ENCODE peak calls at places on chromosomes 2 and 18, in ten cellular contexts. G is ovary, Y is heart left ventricle, U is IMR-90, V is spleen, M is body of pancreas, A is sigmoid colon, Z is K562, B is prostate gland, T is transverse colon. X is an unnamed sample.

GRCh38 chr2:215447056-215447455 is 11.2 kb upstream of the FN1 start:
- DNase-seq in U (peak; percentile 41), V (no peak), Z (no peak), G (no peak), A (no peak), T (no peak), B (no peak), M (no peak), Y (no peak), X (no peak)

GRCh38 chr18:75161629-75162028 is 47.3 kb downstream of the PTGR3 start:
- DNase-seq in Z (peak; percentile 24), V (no peak), M (peak; percentile 19), A (no peak), B (no peak), T (peak; percentile 56), Y (peak; percentile 37), G (no peak), U (no peak), X (peak; percentile 35)

GRCh38 chr2:15655123-15655887 is 63.6 kb downstream of the DDX1 start:
- DNase-seq in Z (no peak), U (no peak), G (no peak), M (no peak), B (no peak), A (no peak), T (no peak), V (no peak), Y (no peak), X (no peak)

GRCh38 chr2:176127769-176128072 is 1.8 kb upstream of the HOXD8 start:
- DNase-seq in Z (no peak), V (no peak), Y (no peak), U (no peak), A (no peak), B (no peak), G (no peak), M (no peak), T (no peak), X (no peak)

GRCh38 chr18:63178526-63178880 is 141.1 kb downstream of the BCL2 start:
- DNase-seq in G (peak; percentile 86), B (peak; percentile 51), T (peak; percentile 55), V (peak; percentile 65), Z (no peak), U (no peak), M (peak; percentile 53), Y (peak; percentile 69), A (peak; percentile 95), X (no peak)

GRCh38 chr2:69589973-69590652 is 53.4 kb downstream of the AAK1 start:
- DNase-seq in G (no peak), A (no peak), U (peak; percentile 62), V (no peak), M (no peak), B (no peak), T (no peak), Z (peak; percentile 78), Y (peak; percentile 50), X (no peak)

GRCh38 chr2:121173112-121173511 is 111.9 kb downstream of the TFCP2L1 start:
- DNase-seq in A (peak; percentile 45), B (no peak), G (no peak), V (no peak), Y (no peak), M (no peak), U (no peak), Z (no peak), T (no peak), X (no peak)

GRCh38 chr2:12456293-12457151 is 260.2 kb upstream of the TRIB2 start:
- DNase-seq in Y (peak; percentile 92), G (peak; percentile 89), A (peak; percentile 97), Z (peak; percentile 90), M (peak; percentile 98), U (peak; percentile 99), T (peak; percentile 81), B (peak; percentile 88), V (peak; percentile 93), X (peak; percentile 97)

GRCh38 chr2:235244497-235245215 is 249.2 kb upstream of the AGAP1 start:
- DNase-seq in B (no peak), G (no peak), Z (no peak), T (no peak), A (no peak), U (peak; percentile 15), Y (no peak), V (no peak), M (no peak), X (no peak)

GRCh38 chr2:241702405-241703127 is 727 bp downstream of the ING5 start:
- DNase-seq in T (peak; percentile 88), G (peak; percentile 89), Y (peak; percentile 86), B (peak; percentile 85), A (peak; percentile 94), V (peak; percentile 97), Z (peak; percentile 83), M (peak; percentile 92), U (peak; percentile 52), X (peak; percentile 89)

GRCh38 chr2:10273215-10274175 is 29.2 kb upstream of the HPCAL1 start:
- DNase-seq in U (no peak), Y (no peak), Z (peak; percentile 58), A (no peak), M (no peak), V (peak; percentile 49), B (no peak), T (peak; percentile 5), G (no peak), X (peak; percentile 14)

GRCh38 chr2:29114841-29115609 is at the start of gene CLIP4:
- DNase-seq in B (peak; percentile 27), Z (no peak), T (peak; percentile 42), G (peak; percentile 84), A (peak; percentile 78), M (peak; percentile 51), Y (peak; percentile 65), U (peak; percentile 51), V (peak; percentile 89), X (peak; percentile 55)
- TF ChIP-seq POLR2A in B (peak; percentile 23), Z (no peak), T (peak; percentile 5), G (no peak), A (no peak), M (peak; percentile 22), Y (peak; percentile 15), U (peak; percentile 54), V (no peak), X (peak; percentile 19)

DNA sequence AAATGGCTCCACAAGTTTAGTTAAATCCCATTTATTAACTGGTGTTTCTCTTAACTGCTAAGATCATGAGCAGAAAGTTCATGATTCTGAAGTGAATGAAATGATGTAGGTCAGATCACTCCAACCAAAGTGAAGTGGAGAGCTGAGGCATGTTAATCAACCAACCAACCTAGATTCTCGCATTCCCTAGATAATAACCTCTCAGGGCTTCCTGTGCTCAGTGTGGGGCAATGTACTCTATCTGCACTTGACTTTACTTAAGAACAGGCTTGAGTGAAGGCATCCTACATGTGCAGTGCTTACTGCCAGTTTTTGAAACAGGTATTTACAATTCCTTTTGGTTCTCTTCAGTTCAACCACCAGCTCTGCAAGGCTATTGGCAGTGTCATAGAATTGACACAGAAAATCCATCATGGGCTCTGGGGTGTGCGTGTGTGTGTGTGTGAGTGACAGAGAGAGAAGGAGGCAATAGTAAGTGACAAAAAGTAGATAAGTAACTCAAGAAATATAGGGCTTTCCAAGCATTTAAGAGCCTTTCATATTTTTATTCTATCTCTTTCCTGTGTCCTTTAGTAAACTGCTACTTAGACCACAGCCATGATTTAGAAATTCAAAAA is 28.7 kb downstream of the DOCK10 start:
- DNase-seq in M (no peak), Y (no peak), V (no peak), Z (no peak), T (no peak), B (no peak), G (no peak), A (no peak), U (no peak), X (peak; percentile 53)
- H3K4me1 ChIP-seq in M (peaks cover 15% of the 10 kb centered on the region), Y (no peaks in the 10 kb centered on the region), V (no peaks in the 10 kb centered on the region), Z (no peaks in the 10 kb centered on the region), T (no peaks in the 10 kb centered on the region), B (no peaks in the 10 kb centered on the region), G (peaks cover 2% of the 10 kb centered on the region), A (no peaks in the 10 kb centered on the region), U (peaks cover 11% of the 10 kb centered on the region), X (no peaks in the 10 kb centered on the region)

DNA sequence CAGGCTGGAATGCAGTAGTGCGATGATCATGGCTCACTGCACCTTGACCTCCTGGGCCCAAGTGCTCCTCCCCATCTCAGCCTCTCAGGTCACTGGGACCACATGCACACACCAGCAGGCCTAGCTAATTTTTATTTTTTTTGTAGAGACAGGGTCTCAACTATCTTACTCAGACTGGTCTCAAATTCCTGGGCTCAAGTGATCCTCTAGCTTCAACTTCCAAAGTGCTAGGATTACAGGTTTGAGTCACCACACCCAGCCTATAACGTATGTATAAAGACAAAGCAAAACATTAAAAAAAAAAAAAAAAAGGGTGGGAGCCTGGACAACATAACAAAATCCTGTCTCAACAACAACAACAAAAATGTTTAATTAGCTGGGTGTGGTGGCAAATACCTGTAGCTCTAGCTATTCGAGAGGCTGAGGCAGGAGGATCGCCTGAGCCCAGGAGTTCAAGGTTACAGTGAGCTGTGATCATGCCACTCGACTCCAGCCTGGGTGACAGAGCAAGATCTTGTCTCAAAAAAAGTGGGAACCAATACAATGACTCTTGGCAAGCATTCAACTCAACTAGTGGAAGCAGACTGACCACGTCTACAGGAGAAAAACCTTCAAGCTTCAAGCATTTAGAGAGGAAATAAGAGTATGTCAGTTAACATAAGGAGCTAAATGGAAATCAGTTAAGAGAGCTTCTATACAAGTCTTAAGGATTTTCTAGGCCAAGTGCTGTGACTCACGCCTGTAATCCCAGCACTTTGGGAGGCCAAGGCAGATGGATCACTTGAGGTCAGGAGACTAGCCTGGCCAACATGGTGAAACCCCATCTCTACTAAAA is 2.6 kb downstream of the GTF3C2 start:
- DNase-seq in V (no peak), T (no peak), M (no peak), G (no peak), Y (no peak), U (peak; percentile 58), Z (peak; percentile 32), B (no peak), A (no peak), X (no peak)
- H3K4me3 ChIP-seq in V (no peak overlapping the region), T (no peak overlapping the region), M (no peak overlapping the region), G (no peak overlapping the region), Y (no peak overlapping the region), U (no peak overlapping the region), Z (no peak overlapping the region), B (no peak overlapping the region), A (no peak overlapping the region), X (no peak overlapping the region)

DNA sequence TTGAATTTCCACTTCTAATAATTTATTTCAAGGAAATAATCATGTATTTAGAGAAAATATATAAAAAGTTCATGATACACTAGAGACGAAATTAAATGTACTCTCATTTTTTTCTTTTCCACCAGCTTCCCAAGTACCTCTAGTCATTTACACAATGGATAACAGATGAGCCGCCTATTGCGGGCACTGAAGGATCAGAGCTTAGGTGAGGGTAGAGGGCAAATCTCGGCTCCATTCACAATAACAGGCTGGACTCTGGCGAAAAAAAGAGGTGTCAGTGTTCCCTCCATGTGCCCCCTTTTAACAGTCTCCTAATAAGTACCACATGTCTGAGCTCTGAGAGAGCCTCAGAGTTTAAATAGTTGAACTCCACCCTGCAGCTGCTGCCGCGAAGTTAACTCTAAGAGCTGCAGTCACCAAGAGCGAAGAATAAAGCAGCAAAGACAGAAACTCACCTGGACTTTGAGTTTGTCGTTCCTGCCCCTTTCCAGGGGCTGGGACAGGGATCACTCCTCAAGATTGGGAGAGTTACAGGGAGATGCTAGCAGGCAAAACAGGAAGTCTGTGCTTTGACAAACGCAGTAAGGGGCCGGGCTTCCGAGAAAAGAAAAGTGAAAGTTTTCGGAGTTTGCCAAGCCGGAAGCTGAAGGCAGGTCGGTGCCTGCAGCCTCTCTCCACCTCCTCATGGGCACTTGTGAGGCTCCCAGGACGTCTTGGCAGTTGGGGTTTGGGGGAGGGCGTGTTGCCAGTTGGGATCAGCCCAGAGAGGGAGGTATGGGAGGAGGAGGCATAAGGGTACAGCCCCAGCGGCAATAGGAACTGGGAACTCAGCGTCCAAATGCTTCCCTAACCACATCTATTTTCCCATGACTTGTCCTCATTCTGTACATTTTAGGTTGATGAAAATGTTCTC is at the start of gene SP110:
- DNase-seq in A (peak; percentile 89), Y (peak; percentile 80), M (peak; percentile 91), T (peak; percentile 86), V (peak; percentile 93), B (peak; percentile 92), U (peak; percentile 80), G (peak; percentile 81), Z (peak; percentile 58), X (peak; percentile 93)
- TF ChIP-seq POLR2A in A (no peak), Y (no peak), M (peak; percentile 59), T (peak; percentile 63), V (peak; percentile 28), B (peak; percentile 18), U (no peak), G (no peak), Z (peak; percentile 64), X (no peak)

X was measured in upper lobe of left lung.